ENCODE peak calls at places on chromosomes 1 and 21, in four cellular contexts. L, D, F and R are unnamed samples.

GRCh38 chr1:236480758-236481436 is 42.9 kb upstream of the LGALS8 start:
- DNase-seq in F (no peak), D (no peak), L (no peak), R (no peak)

GRCh38 chr1:154791292-154792278 is 78.5 kb downstream of the KCNN3 start:
- DNase-seq in D (peak), L (peak), F (peak), R (peak)

GRCh38 chr1:203796223-203796747 is 862 bp downstream of the ZBED6 start:
- DNase-seq in F (peak), D (peak), L (peak), R (peak)

GRCh38 chr1:160522622-160523345 is at the start of gene SLAMF6:
- DNase-seq in D (no peak), F (no peak), L (no peak), R (no peak)

GRCh38 chr21:43760391-43760958 is 15.6 kb downstream of the CSTB start:
- DNase-seq in L (no peak), F (no peak), D (no peak), R (no peak)

GRCh38 chr1:188763541-188763940 is 1714.1 kb downstream of the BRINP3 start:
- DNase-seq in F (no peak), D (no peak), L (no peak), R (no peak)

GRCh38 chr1:71222668-71223067 is 141.8 kb upstream of the ZRANB2 start:
- DNase-seq in F (no peak), D (peak), L (no peak), R (peak)

GRCh38 chr1:202126426-202126825 is 3.7 kb downstream of the GPR37L1 start:
- DNase-seq in D (no peak), L (no peak), F (no peak), R (no peak)

GRCh38 chr1:181112071-181112929 is 23.8 kb downstream of the IER5 start:
- DNase-seq in L (peak), D (peak), F (peak), R (peak)

GRCh38 chr1:52691856-52692255 is 6.3 kb downstream of the COA7 start:
- DNase-seq in L (no peak), F (no peak), D (no peak), R (no peak)

GRCh38 chr1:7827134-7827955 is 25.5 kb downstream of the UTS2 start:
- DNase-seq in L (no peak), F (no peak), D (peak), R (peak)

GRCh38 chr21:42411891-42412635 is 8.4 kb downstream of the UBASH3A start:
- DNase-seq in L (no peak), F (no peak), D (peak), R (no peak)

GRCh38 chr1:183891158-183891557 is 86.2 kb downstream of the RGL1 start:
- DNase-seq in F (no peak), L (no peak), D (no peak), R (no peak)

GRCh38 chr1:24694380-24694843 is 50.8 kb upstream of the CLIC4 start:
- DNase-seq in L (peak), D (peak), F (peak), R (peak)

GRCh38 chr1:197862671-197863070 is 39.8 kb upstream of the C1orf53 start:
- DNase-seq in D (no peak), F (no peak), L (no peak), R (no peak)

GRCh38 chr1:244545511-244545910 is 84.4 kb downstream of the CATSPERE start:
- DNase-seq in D (peak), F (no peak), L (peak), R (peak)

GRCh38 chr1:166069390-166069789 is 97.4 kb downstream of the FAM78B start:
- DNase-seq in D (peak), F (no peak), L (peak), R (no peak)

GRCh38 chr1:43861337-43861736 is 72.3 kb upstream of the ARTN start:
- DNase-seq in L (peak), F (no peak), D (peak), R (peak)

GRCh38 chr1:181456551-181456950 is 26.8 kb upstream of the CACNA1E start:
- DNase-seq in D (no peak), L (no peak), F (no peak), R (no peak)

GRCh38 chr1:212606734-212607205 is 1.8 kb upstream of the ATF3 start:
- DNase-seq in F (peak), L (no peak), D (no peak), R (no peak)

GRCh38 chr1:198156745-198157240 is at the start of gene NEK7:
- DNase-seq in F (peak), D (peak), L (peak), R (peak)

GRCh38 chr1:114154146-114154962 is 685 bp upstream of the SYT6 start:
- DNase-seq in F (no peak), D (peak), L (peak), R (peak)

GRCh38 chr1:191643060-191643459 is 515.2 kb upstream of the RGS18 start:
- DNase-seq in F (no peak), D (no peak), L (no peak), R (no peak)

GRCh38 chr1:1347663-1348419 is 1.4 kb downstream of the DVL1 start:
- DNase-seq in L (no peak), D (no peak), F (no peak), R (peak)

GRCh38 chr1:91997607-91998195 is 32.1 kb upstream of the EPHX4 start:
- DNase-seq in D (peak), F (peak), L (peak), R (peak)

GRCh38 chr21:39581414-39581813 is 31.3 kb upstream of the B3GALT5 start:
- DNase-seq in D (no peak), L (no peak), F (no peak), R (no peak)

GRCh38 chr1:61255324-61255703 is 173.0 kb downstream of the NFIA start:
- DNase-seq in L (no peak), D (peak), F (no peak), R (peak)

GRCh38 chr1:117664314-117664713 is 58.5 kb downstream of the TENT5C start:
- DNase-seq in D (no peak), F (no peak), L (no peak), R (no peak)

GRCh38 chr21:16496594-16496993 is 766.8 kb downstream of the USP25 start:
- DNase-seq in L (no peak), F (no peak), D (peak), R (no peak)

GRCh38 chr21:36186506-36187399 is 30.1 kb downstream of the DOP1B start:
- DNase-seq in D (no peak), F (peak), L (no peak), R (no peak)

GRCh38 chr1:35619237-35620121 is 21.8 kb downstream of the PSMB2 start:
- DNase-seq in D (no peak), F (no peak), L (no peak), R (no peak)

GRCh38 chr1:111197598-111198289 is 2.7 kb downstream of the DENND2D start:
- DNase-seq in L (no peak), F (no peak), D (no peak), R (peak)

GRCh38 chr1:111198836-111199235 is 1.6 kb downstream of the DENND2D start:
- DNase-seq in F (no peak), D (no peak), L (no peak), R (no peak)

GRCh38 chr1:111199881-111200801 is at the start of gene DENND2D:
- DNase-seq in L (no peak), F (peak), D (no peak), R (no peak)

GRCh38 chr1:111200802-111201161 is 336 bp upstream of the DENND2D start:
- DNase-seq in F (no peak), L (no peak), D (no peak), R (no peak)

DNA sequence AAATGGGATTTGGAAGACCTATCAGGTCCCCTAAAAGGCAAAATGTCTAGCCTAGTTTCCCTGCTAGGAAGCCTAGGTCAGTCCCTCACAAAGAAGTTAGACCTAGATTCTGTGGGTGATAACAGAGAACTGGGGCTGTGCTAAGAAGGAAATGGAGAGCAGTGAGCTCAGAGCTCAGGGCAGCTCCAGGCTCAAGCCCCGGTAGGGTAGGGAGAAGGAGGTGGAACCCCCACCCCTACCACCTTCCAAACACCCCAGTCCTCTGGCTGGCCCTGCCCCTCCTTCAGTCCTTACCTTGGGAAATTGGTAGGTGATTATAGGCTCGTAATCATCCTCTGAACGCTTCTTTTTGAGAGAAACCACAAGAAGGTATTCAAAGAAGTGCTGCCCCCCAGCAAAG is 1.1 kb downstream of the DENND2D start:
- DNase-seq in D (no peak), L (no peak), F (no peak), R (no peak)
- H3K4me3 ChIP-seq in D (no peak), L (no peak), F (peak), R (no peak)

GRCh38 chr21:45872902-45873301 is 108.7 kb upstream of the COL6A1 start:
- DNase-seq in F (no peak), D (no peak), L (no peak), R (no peak)
- TF ChIP-seq CTCF in F (no peak), D (no peak), L (no peak), R (no peak)

GRCh38 chr1:26045712-26046312 is at the start of gene SLC30A2:
- DNase-seq in D (no peak), L (no peak), F (no peak), R (no peak)
- H3K4me3 ChIP-seq in D (no peak), L (no peak), F (peak), R (no peak)

GRCh38 chr1:28666806-28667205 is 1.8 kb upstream of the GMEB1 start:
- DNase-seq in D (no peak), L (no peak), F (no peak), R (no peak)
- TF ChIP-seq CTCF in D (no peak), L (no peak), F (no peak), R (no peak)

DNA sequence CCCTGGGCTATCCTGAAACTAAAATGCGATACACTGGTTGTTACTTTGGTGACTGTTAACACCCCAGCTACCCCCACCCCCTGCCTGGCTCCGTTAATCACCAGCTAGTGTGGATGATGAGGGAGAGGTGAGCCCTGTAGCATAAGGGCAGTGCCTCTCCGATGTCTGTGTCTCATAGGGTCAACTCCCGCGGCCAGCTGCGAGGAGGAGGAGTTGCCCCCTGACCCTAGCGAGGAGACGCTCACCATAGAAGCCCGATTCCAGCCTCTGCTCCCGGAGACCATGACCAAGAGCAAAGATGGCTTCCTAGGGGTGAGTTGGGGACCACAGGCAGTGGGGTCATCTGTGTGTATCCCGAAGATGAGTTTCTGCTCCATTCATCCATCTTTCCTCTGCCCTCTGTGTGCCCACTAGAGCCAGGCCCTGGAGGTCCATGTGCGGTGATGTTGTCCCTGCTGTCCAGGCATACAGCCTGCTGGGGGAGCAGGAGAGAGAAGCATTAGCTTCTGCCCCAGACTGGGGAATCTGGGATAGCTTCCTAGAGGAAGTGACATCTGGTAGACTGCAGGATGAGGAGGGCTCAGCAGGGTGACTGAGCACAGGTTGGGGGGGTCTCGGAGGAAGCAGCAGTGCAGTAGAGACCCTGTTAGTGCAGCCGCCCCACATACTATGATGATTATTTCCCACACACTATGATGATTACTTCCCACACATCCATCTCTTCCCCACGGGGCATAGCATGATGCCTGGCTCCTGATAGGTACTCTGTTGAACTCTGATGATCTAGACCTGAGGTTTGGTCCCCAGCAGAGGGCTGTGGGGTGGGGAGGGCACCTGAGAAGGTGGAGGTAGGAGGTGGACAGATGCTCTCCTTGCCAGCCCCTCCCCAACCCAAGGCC is 5.2 kb downstream of the SELENON start:
- DNase-seq in D (no peak), F (no peak), L (no peak), R (no peak)
- H3K4me3 ChIP-seq in D (no peak), F (no peak), L (no peak), R (no peak)

GRCh38 chr1:54991939-54992338 is 6.8 kb upstream of the BSND start:
- DNase-seq in L (no peak), D (no peak), F (no peak), R (no peak)

GRCh38 chr1:54988975-54989374 is 8.5 kb downstream of the TMEM61 start:
- DNase-seq in D (no peak), L (no peak), F (no peak), R (no peak)

GRCh38 chr1:54990916-54991315 is 7.8 kb upstream of the BSND start:
- DNase-seq in F (no peak), L (no peak), D (no peak), R (no peak)

GRCh38 chr1:54989473-54989872 is 9.0 kb downstream of the TMEM61 start:
- DNase-seq in F (no peak), L (no peak), D (no peak), R (no peak)

GRCh38 chr1:54989968-54990810 is 8.5 kb upstream of the BSND start:
- DNase-seq in D (peak), L (peak), F (no peak), R (peak)
- TF ChIP-seq CTCF in D (no peak), L (no peak), F (no peak), R (no peak)

DNA sequence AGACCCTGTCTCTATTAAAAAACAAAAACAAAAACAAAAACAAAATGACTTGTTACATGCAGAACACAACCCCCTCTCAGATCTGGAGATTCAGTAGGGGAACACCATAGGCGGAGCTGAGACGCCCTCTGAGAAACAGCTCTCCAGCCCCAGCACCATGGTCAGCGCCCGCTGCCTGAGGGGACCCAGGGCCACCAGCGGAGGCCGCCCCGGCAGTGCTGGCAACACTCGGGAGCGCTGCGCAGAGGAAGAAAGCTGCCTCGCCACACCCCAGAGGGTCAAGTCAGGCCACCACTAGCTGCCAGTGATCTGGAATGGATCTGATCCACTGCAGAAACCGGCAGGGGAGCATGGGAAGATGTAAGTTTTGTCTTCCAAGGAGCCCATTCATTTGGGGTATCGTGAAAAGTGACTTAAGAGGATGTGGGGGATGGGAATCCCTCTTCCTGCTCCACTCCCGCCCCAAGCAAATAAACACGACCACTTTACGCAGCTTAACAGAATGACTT is 3.1 kb downstream of the ACTA1 start:
- DNase-seq in D (peak), L (peak), F (peak), R (peak)
- H3K4me3 ChIP-seq in D (no peak), L (no peak), F (peak), R (no peak)

GRCh38 chr1:169699769-169700168 is 11.7 kb downstream of the SELL start:
- DNase-seq in L (no peak), F (no peak), D (no peak), R (no peak)
- TF ChIP-seq CTCF in L (no peak), F (no peak), D (no peak), R (no peak)